ENCODE peak calls at places on chromosomes 7 and 10, in nine cellular contexts. E is astrocyte of the spinal cord, B is AG10803, T is neural progenitor cell, K is fibroblast of pulmonary artery, H is IMR-90, S is GM12865, N is heart left ventricle, Q is tibial artery. C is an unnamed sample.

GRCh38 chr10:26911811-26912461 is 51.2 kb upstream of the ABI1 start:
- DNase-seq in E (no peak), B (no peak), T (no peak), K (no peak), H (no peak), S (peak), N (no peak), Q (no peak), C (no peak)

GRCh38 chr7:5695709-5696345 is 85.6 kb downstream of the RNF216 start:
- DNase-seq in E (peak), B (peak), T (no peak), K (peak), H (peak), S (no peak), N (no peak), Q (peak), C (no peak)

GRCh38 chr10:96576277-96576980 is 10.4 kb downstream of the TM9SF3 start:
- DNase-seq in E (no peak), B (no peak), T (no peak), K (no peak), H (no peak), S (peak), N (no peak), Q (no peak), C (no peak)

GRCh38 chr10:99304027-99304856 is 24.9 kb upstream of the CNNM1 start:
- DNase-seq in E (no peak), B (peak), T (no peak), K (no peak), H (no peak), S (no peak), N (no peak), Q (no peak), C (no peak)

GRCh38 chr7:128177768-128178550 is 63.1 kb upstream of the LEP start:
- DNase-seq in E (no peak), B (no peak), T (no peak), K (no peak), H (no peak), S (no peak), N (no peak), Q (no peak), C (no peak)

GRCh38 chr10:124091646-124092269 is 1.6 kb downstream of the CHST15 start:
- DNase-seq in E (peak), B (no peak), T (peak), K (no peak), H (no peak), S (no peak), N (peak), Q (peak), C (no peak)

GRCh38 chr7:1555046-1555812 is 776 bp downstream of the TMEM184A start:
- DNase-seq in E (peak), B (peak), T (no peak), K (peak), H (peak), S (no peak), N (peak), Q (no peak), C (no peak)

GRCh38 chr7:16926283-16926682 is 44.5 kb upstream of the AGR3 start:
- DNase-seq in E (peak), B (peak), T (peak), K (peak), H (peak), S (peak), N (no peak), Q (no peak), C (peak)

GRCh38 chr7:94904982-94905381 is 2.4 kb upstream of the PPP1R9A start:
- DNase-seq in E (no peak), B (no peak), T (no peak), K (no peak), H (no peak), S (no peak), N (no peak), Q (no peak), C (no peak)

GRCh38 chr7:151876899-151877777 is at the start of gene PRKAG2:
- DNase-seq in E (peak), B (peak), T (peak), K (peak), H (no peak), S (peak), N (peak), Q (peak), C (no peak)

GRCh38 chr10:42969147-42969546 is 107.7 kb upstream of the RET start:
- DNase-seq in E (no peak), B (no peak), T (no peak), K (no peak), H (no peak), S (no peak), N (peak), Q (peak), C (no peak)

GRCh38 chr7:142338633-142339501 is 81.0 kb upstream of the PRSS58 start:
- DNase-seq in E (peak), B (no peak), T (peak), K (no peak), H (peak), S (no peak), N (no peak), Q (no peak), C (no peak)

GRCh38 chr10:110206988-110207804 is at the start of gene MXI1:
- DNase-seq in E (peak), B (peak), T (peak), K (peak), H (peak), S (peak), N (peak), Q (peak), C (no peak)

GRCh38 chr7:129990403-129991192 is 37.8 kb upstream of the UBE2H start:
- DNase-seq in E (no peak), B (peak), T (peak), K (no peak), H (peak), S (no peak), N (peak), Q (no peak), C (no peak)

GRCh38 chr10:13834581-13835286 is 248.0 kb downstream of the PRPF18 start:
- DNase-seq in E (peak), B (no peak), T (peak), K (peak), H (peak), S (no peak), N (no peak), Q (no peak), C (no peak)

GRCh38 chr10:119189811-119190282 is 11.2 kb upstream of the PRDX3 start:
- DNase-seq in E (peak), B (no peak), T (no peak), K (peak), H (peak), S (peak), N (no peak), Q (no peak), C (no peak)

GRCh38 chr10:7318836-7319235 is 92.0 kb downstream of the SFMBT2 start:
- DNase-seq in E (no peak), B (no peak), T (no peak), K (no peak), H (no peak), S (peak), N (no peak), Q (no peak), C (no peak)

DNA sequence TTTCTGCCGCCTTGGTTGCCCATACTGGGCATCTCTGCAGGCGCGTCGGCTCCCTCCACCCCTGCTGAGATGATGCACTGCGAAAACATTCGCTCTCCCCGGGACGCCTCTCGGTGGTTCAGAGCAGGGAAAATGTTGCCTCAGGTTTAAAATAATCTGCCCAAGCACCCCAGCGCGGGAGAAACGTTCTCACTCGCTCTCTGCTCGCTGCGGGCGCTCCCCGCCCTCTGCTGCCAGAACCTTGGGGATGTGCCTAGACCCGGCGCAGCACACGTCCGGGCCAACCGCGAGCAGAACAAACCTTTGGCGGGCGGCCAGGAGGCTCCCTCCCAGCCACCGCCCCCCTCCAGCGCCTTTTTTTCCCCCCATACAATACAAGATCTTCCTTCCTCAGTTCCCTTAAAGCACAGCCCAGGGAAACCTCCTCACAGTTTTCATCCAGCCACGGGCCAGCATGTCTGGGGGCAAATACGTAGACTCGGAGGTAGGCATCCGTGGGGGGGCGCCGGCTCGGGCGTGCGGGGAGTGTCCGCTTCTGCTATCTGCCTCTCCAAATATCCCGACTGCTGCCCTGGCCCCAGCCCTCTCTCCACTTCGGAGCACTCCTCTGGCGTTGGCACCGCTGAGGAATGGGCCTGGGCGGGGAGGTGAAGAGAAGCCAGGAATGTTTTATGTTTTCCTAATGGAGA is at the start of gene CAV1:
- DNase-seq in E (peak), B (peak), T (peak), K (peak), H (peak), S (peak), N (peak), Q (peak), C (peak)
- TF ChIP-seq CTCF in E (peak), B (peak), T (no peak), K (peak), H (peak), S (no peak), N (peak), Q (no peak), C (peak)

GRCh38 chr7:23016345-23017253 is 2.7 kb upstream of the HYCC1 start:
- DNase-seq in E (no peak), B (no peak), T (no peak), K (no peak), H (no peak), S (no peak), N (no peak), Q (no peak), C (no peak)
- H3K4me3 ChIP-seq in E (no peak), B (no peak), T (no peak), K (no peak), H (no peak), S (no peak), N (no peak), Q (no peak), C (no peak)

GRCh38 chr10:111319866-111320265 is 243.0 kb downstream of the ADRA2A start:
- DNase-seq in E (no peak), B (peak), T (no peak), K (no peak), H (no peak), S (no peak), N (no peak), Q (no peak), C (no peak)

GRCh38 chr10:111323567-111323966 is 246.7 kb downstream of the ADRA2A start:
- DNase-seq in E (no peak), B (peak), T (peak), K (no peak), H (no peak), S (no peak), N (no peak), Q (no peak), C (peak)
- TF ChIP-seq CTCF in E (no peak), B (peak), T (peak), K (no peak), H (no peak), S (peak), N (no peak), Q (no peak), C (no peak)

DNA sequence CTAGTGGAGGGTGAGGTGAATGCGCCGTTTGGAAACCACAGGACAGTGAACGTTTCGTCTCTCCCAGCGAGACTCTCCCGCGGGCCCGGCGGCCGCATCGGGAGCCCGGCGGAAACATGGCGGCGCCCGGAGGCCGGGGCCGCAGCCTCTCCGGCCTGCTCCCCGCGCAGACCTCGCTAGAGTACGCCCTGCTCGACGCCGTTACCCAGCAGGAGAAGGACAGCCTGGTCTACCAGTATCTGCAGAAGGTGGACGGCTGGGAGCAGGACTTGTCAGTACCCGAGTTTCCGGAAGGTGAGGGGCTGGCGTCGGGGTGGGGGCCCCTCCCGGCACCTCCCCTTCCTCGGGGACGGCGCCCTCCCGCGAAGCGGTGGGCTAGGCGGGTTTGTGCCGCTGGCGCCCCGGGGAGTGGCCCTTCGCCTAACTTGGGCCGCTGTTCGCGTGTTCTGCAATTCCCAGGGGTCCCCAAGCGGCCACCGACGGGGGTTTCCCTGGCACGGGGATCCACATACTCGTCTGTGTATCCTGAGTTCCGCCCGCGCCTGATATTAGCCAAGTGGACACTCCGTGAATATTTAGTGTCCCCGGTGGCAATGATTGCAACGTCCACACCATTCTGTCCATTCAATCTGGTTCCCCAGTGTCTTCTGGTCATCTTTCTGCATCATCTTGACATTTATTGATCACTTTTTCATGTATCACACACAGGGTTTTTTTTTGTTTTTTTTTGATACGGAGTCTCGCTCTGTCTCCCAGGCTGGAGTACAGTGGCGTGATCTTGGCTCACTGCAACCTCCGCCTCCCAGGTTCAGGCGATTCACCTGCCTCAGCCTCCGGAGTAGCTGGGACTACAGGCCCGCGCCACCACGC is 531 bp downstream of the NHLRC2 start:
- DNase-seq in E (peak), B (peak), T (peak), K (peak), H (peak), S (peak), N (peak), Q (peak), C (no peak)
- H3K4me3 ChIP-seq in E (peak), B (peak), T (peak), K (peak), H (peak), S (peak), N (peak), Q (peak), C (peak)

DNA sequence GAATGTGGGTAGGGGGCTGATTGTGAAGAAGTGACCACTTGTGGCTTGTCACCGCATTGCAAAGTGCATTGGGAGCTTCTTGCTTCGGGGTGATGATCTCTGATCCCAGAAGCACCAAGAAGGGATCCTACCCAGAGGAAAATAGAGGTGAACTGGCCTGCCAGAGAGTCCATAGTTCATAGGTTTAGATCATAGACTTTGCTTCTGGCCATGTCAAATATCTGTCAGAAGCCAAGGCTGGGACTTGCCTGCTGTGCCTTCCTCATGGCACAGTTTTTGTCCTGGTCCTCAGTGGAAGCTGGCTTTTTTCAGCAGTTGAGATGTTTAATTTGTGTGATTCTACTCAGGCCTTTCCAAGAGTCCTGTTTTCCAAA is 1.1 kb downstream of the ZSWIM8 start:
- DNase-seq in E (no peak), B (no peak), T (no peak), K (no peak), H (no peak), S (no peak), N (no peak), Q (no peak), C (no peak)
- TF ChIP-seq CTCF in E (no peak), B (peak), T (peak), K (no peak), H (no peak), S (no peak), N (no peak), Q (no peak), C (no peak)

GRCh38 chr7:101081432-101081831 is 3.8 kb upstream of the TRIM56 start:
- DNase-seq in E (no peak), B (no peak), T (no peak), K (no peak), H (no peak), S (no peak), N (no peak), Q (no peak), C (no peak)

GRCh38 chr7:101088069-101088425 is 2.8 kb downstream of the TRIM56 start:
- DNase-seq in E (no peak), B (no peak), T (no peak), K (no peak), H (no peak), S (no peak), N (no peak), Q (no peak), C (no peak)

GRCh38 chr7:101088858-101089529 is 3.7 kb downstream of the TRIM56 start:
- DNase-seq in E (no peak), B (no peak), T (no peak), K (no peak), H (no peak), S (no peak), N (no peak), Q (no peak), C (no peak)

GRCh38 chr7:101087334-101088068 is 2.2 kb downstream of the TRIM56 start:
- DNase-seq in E (no peak), B (no peak), T (no peak), K (no peak), H (no peak), S (no peak), N (peak), Q (no peak), C (no peak)

GRCh38 chr7:101085000-101085948 is at the start of gene TRIM56:
- DNase-seq in E (peak), B (peak), T (peak), K (peak), H (peak), S (peak), N (peak), Q (peak), C (no peak)
- H3K4me3 ChIP-seq in E (peak), B (peak), T (peak), K (peak), H (peak), S (peak), N (peak), Q (peak), C (peak)

GRCh38 chr7:97846945-97847344 is 25.3 kb downstream of the ASNS start:
- DNase-seq in E (no peak), B (no peak), T (no peak), K (no peak), H (no peak), S (no peak), N (no peak), Q (no peak), C (no peak)

GRCh38 chr7:97845622-97846203 is 26.5 kb downstream of the ASNS start:
- DNase-seq in E (peak), B (peak), T (peak), K (peak), H (peak), S (peak), N (no peak), Q (no peak), C (no peak)

GRCh38 chr7:97842772-97843345 is 29.3 kb downstream of the ASNS start:
- DNase-seq in E (no peak), B (no peak), T (no peak), K (no peak), H (no peak), S (no peak), N (no peak), Q (no peak), C (no peak)

GRCh38 chr7:97842006-97842405 is 30.2 kb downstream of the ASNS start:
- DNase-seq in E (no peak), B (no peak), T (no peak), K (no peak), H (no peak), S (no peak), N (no peak), Q (no peak), C (no peak)

DNA sequence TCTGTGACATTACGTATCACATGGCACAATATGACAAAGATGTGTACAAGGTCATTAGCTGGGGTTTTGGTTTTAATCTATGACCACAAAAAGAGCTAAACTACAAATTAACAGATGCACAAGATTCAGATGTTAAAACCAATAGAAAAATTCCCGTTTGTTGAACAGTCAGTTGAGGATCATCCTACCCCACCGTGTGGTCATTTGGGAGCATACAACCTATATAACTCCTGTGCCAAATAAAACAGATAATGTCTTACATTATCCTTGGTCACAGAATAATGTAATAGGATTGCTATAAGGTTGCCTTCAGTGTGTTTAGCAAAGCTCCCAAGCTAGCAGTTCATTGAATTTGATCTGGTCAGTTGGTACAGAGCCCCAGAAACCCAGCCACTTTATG is 28.2 kb downstream of the ASNS start:
- DNase-seq in E (no peak), B (no peak), T (no peak), K (peak), H (peak), S (no peak), N (no peak), Q (no peak), C (no peak)
- TF ChIP-seq CTCF in E (no peak), B (no peak), T (peak), K (peak), H (no peak), S (no peak), N (no peak), Q (no peak), C (peak)

GRCh38 chr10:5835446-5836095 is 22.3 kb upstream of the GDI2 start:
- DNase-seq in E (no peak), B (no peak), T (no peak), K (no peak), H (no peak), S (no peak), N (no peak), Q (no peak), C (no peak)
- H3K4me3 ChIP-seq in E (no peak), B (no peak), T (no peak), K (no peak), H (no peak), S (no peak), N (no peak), Q (no peak), C (no peak)

C was measured in AG09309.